ENCODE peak calls at places on chromosomes 11 and 22, in ten cellular contexts. One of them, this sample, is unnamed.

GRCh38 chr11:123255909-123256308 is 60.9 kb upstream of the CLMP start:
- DNase-seq in fibroblast of mammary gland: no peak
- DNase-seq in pancreas: no peak
- DNase-seq in cardiac muscle cell: peak; percentile 42
- DNase-seq in OCI-LY7: no peak
- DNase-seq in body of pancreas: no peak
- DNase-seq in astrocyte of the cerebellum: no peak
- DNase-seq in tibial nerve: no peak
- DNase-seq in prostate gland: no peak
- DNase-seq in astrocyte of the spinal cord: no peak
- DNase-seq in this sample: no peak

GRCh38 chr22:24302591-24302990 is 32.0 kb downstream of the SPECC1L start:
- DNase-seq in fibroblast of mammary gland: no peak
- DNase-seq in pancreas: no peak
- DNase-seq in cardiac muscle cell: no peak
- DNase-seq in OCI-LY7: no peak
- DNase-seq in body of pancreas: no peak
- DNase-seq in astrocyte of the cerebellum: no peak
- DNase-seq in tibial nerve: no peak
- DNase-seq in prostate gland: peak; percentile 29
- DNase-seq in astrocyte of the spinal cord: no peak
- DNase-seq in this sample: no peak

GRCh38 chr11:17015639-17016125 is 1.5 kb upstream of the PLEKHA7 start:
- DNase-seq in fibroblast of mammary gland: peak; percentile 42
- DNase-seq in pancreas: no peak
- DNase-seq in cardiac muscle cell: peak; percentile 24
- DNase-seq in OCI-LY7: no peak
- DNase-seq in body of pancreas: peak; percentile 68
- DNase-seq in astrocyte of the cerebellum: no peak
- DNase-seq in tibial nerve: no peak
- DNase-seq in prostate gland: no peak
- DNase-seq in astrocyte of the spinal cord: peak; percentile 10
- DNase-seq in this sample: no peak

GRCh38 chr11:36385121-36385530 is 89.0 kb downstream of the PRR5L start:
- DNase-seq in fibroblast of mammary gland: peak; percentile 85
- DNase-seq in pancreas: no peak
- DNase-seq in cardiac muscle cell: peak; percentile 21
- DNase-seq in OCI-LY7: no peak
- DNase-seq in body of pancreas: no peak
- DNase-seq in astrocyte of the cerebellum: peak; percentile 50
- DNase-seq in tibial nerve: no peak
- DNase-seq in prostate gland: no peak
- DNase-seq in astrocyte of the spinal cord: peak; percentile 84
- DNase-seq in this sample: peak; percentile 37

GRCh38 chr22:20634560-20635226 is 127.3 kb downstream of the MED15 start:
- DNase-seq in fibroblast of mammary gland: no peak
- DNase-seq in pancreas: no peak
- DNase-seq in cardiac muscle cell: no peak
- DNase-seq in OCI-LY7: no peak
- DNase-seq in body of pancreas: no peak
- DNase-seq in astrocyte of the cerebellum: no peak
- DNase-seq in tibial nerve: no peak
- DNase-seq in prostate gland: no peak
- DNase-seq in astrocyte of the spinal cord: no peak
- DNase-seq in this sample: no peak

GRCh38 chr22:21009638-21010425 is 5.1 kb upstream of the P2RX6 start:
- DNase-seq in fibroblast of mammary gland: peak; percentile 49
- DNase-seq in pancreas: peak; percentile 51
- DNase-seq in cardiac muscle cell: peak; percentile 63
- DNase-seq in OCI-LY7: peak; percentile 62
- DNase-seq in body of pancreas: peak; percentile 56
- DNase-seq in astrocyte of the cerebellum: peak; percentile 23
- DNase-seq in tibial nerve: no peak
- DNase-seq in prostate gland: peak; percentile 16
- DNase-seq in astrocyte of the spinal cord: peak; percentile 51
- DNase-seq in this sample: peak; percentile 55

GRCh38 chr11:47244664-47245350 is 3.8 kb downstream of the ACP2 start:
- DNase-seq in fibroblast of mammary gland: no peak
- DNase-seq in pancreas: no peak
- DNase-seq in cardiac muscle cell: no peak
- DNase-seq in OCI-LY7: no peak
- DNase-seq in body of pancreas: peak; percentile 53
- DNase-seq in astrocyte of the cerebellum: no peak
- DNase-seq in tibial nerve: no peak
- DNase-seq in prostate gland: no peak
- DNase-seq in astrocyte of the spinal cord: no peak
- DNase-seq in this sample: no peak

GRCh38 chr11:112958670-112959069 is 2.5 kb upstream of the NCAM1 start:
- DNase-seq in fibroblast of mammary gland: no peak
- DNase-seq in pancreas: no peak
- DNase-seq in cardiac muscle cell: peak; percentile 66
- DNase-seq in OCI-LY7: no peak
- DNase-seq in body of pancreas: no peak
- DNase-seq in astrocyte of the cerebellum: no peak
- DNase-seq in tibial nerve: no peak
- DNase-seq in prostate gland: no peak
- DNase-seq in astrocyte of the spinal cord: no peak
- DNase-seq in this sample: no peak

GRCh38 chr11:62157603-62158002 is 32.4 kb upstream of the SCGB1D1 start:
- DNase-seq in fibroblast of mammary gland: no peak
- DNase-seq in pancreas: no peak
- DNase-seq in cardiac muscle cell: no peak
- DNase-seq in OCI-LY7: no peak
- DNase-seq in body of pancreas: no peak
- DNase-seq in astrocyte of the cerebellum: no peak
- DNase-seq in tibial nerve: no peak
- DNase-seq in prostate gland: no peak
- DNase-seq in astrocyte of the spinal cord: no peak
- DNase-seq in this sample: no peak

GRCh38 chr11:118156531-118157185 is 4.0 kb upstream of the SCN4B start:
- DNase-seq in fibroblast of mammary gland: no peak
- DNase-seq in pancreas: no peak
- DNase-seq in cardiac muscle cell: no peak
- DNase-seq in OCI-LY7: no peak
- DNase-seq in body of pancreas: no peak
- DNase-seq in astrocyte of the cerebellum: no peak
- DNase-seq in tibial nerve: no peak
- DNase-seq in prostate gland: no peak
- DNase-seq in astrocyte of the spinal cord: no peak
- DNase-seq in this sample: peak; percentile 66

GRCh38 chr22:30892731-30893221 is 75.8 kb downstream of the MORC2 start:
- DNase-seq in fibroblast of mammary gland: no peak
- DNase-seq in pancreas: peak; percentile 12
- DNase-seq in cardiac muscle cell: no peak
- DNase-seq in OCI-LY7: no peak
- DNase-seq in body of pancreas: no peak
- DNase-seq in astrocyte of the cerebellum: no peak
- DNase-seq in tibial nerve: no peak
- DNase-seq in prostate gland: no peak
- DNase-seq in astrocyte of the spinal cord: no peak
- DNase-seq in this sample: no peak

GRCh38 chr11:26227883-26228502 is 103.9 kb upstream of the ANO3 start:
- DNase-seq in fibroblast of mammary gland: no peak
- DNase-seq in pancreas: no peak
- DNase-seq in cardiac muscle cell: no peak
- DNase-seq in OCI-LY7: peak; percentile 7
- DNase-seq in body of pancreas: no peak
- DNase-seq in astrocyte of the cerebellum: no peak
- DNase-seq in tibial nerve: no peak
- DNase-seq in prostate gland: no peak
- DNase-seq in astrocyte of the spinal cord: no peak
- DNase-seq in this sample: no peak

GRCh38 chr11:97367406-97368083 is 977.7 kb downstream of the JRKL start:
- DNase-seq in fibroblast of mammary gland: no peak
- DNase-seq in pancreas: no peak
- DNase-seq in cardiac muscle cell: no peak
- DNase-seq in OCI-LY7: no peak
- DNase-seq in body of pancreas: no peak
- DNase-seq in astrocyte of the cerebellum: no peak
- DNase-seq in tibial nerve: no peak
- DNase-seq in prostate gland: no peak
- DNase-seq in astrocyte of the spinal cord: no peak
- DNase-seq in this sample: no peak

GRCh38 chr11:12122083-12122482 is 11.7 kb downstream of the MICAL2 start:
- DNase-seq in fibroblast of mammary gland: no peak
- DNase-seq in pancreas: no peak
- DNase-seq in cardiac muscle cell: no peak
- DNase-seq in OCI-LY7: no peak
- DNase-seq in body of pancreas: peak; percentile 54
- DNase-seq in astrocyte of the cerebellum: no peak
- DNase-seq in tibial nerve: no peak
- DNase-seq in prostate gland: no peak
- DNase-seq in astrocyte of the spinal cord: no peak
- DNase-seq in this sample: peak; percentile 21

GRCh38 chr11:128757235-128757711 is 63.4 kb downstream of the FLI1 start:
- DNase-seq in fibroblast of mammary gland: peak; percentile 34
- DNase-seq in pancreas: no peak
- DNase-seq in cardiac muscle cell: peak; percentile 71
- DNase-seq in OCI-LY7: peak; percentile 88
- DNase-seq in body of pancreas: peak; percentile 60
- DNase-seq in astrocyte of the cerebellum: no peak
- DNase-seq in tibial nerve: peak; percentile 27
- DNase-seq in prostate gland: no peak
- DNase-seq in astrocyte of the spinal cord: peak; percentile 29
- DNase-seq in this sample: peak; percentile 88

GRCh38 chr11:27485930-27486773 is 13.6 kb upstream of the LGR4 start:
- DNase-seq in fibroblast of mammary gland: peak; percentile 67
- DNase-seq in pancreas: no peak
- DNase-seq in cardiac muscle cell: peak; percentile 76
- DNase-seq in OCI-LY7: peak; percentile 61
- DNase-seq in body of pancreas: peak; percentile 63
- DNase-seq in astrocyte of the cerebellum: peak; percentile 69
- DNase-seq in tibial nerve: peak; percentile 83
- DNase-seq in prostate gland: peak; percentile 59
- DNase-seq in astrocyte of the spinal cord: peak; percentile 75
- DNase-seq in this sample: peak; percentile 47

DNA sequence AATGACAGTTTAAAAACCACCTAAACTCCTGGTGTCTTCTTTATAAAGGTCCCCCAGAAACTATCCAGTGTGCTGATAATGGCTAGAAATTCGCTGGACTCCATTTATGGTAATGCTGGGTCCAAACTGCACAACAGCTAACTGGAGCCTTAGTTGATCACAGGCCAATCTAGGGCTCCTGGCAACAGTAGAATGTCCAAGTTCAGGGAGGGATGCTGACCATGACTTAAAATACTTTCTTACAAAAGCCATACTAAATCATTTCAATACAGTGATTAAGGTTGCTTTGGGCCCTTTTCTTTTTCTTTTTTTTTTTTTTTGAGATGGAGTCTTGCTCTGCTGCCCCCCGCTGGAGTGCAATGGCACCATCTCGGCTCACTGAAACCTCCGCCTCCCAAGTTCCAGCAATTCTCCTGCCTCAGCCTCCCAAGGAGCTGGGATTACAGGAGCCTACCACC is 14.5 kb upstream of the GAB2 start:
- DNase-seq in fibroblast of mammary gland: peak; percentile 39
- DNase-seq in pancreas: no peak
- DNase-seq in cardiac muscle cell: peak; percentile 51
- DNase-seq in OCI-LY7: no peak
- DNase-seq in body of pancreas: no peak
- DNase-seq in astrocyte of the cerebellum: no peak
- DNase-seq in tibial nerve: no peak
- DNase-seq in prostate gland: no peak
- DNase-seq in astrocyte of the spinal cord: no peak
- DNase-seq in this sample: peak; percentile 17
- TF ChIP-seq CTCF in fibroblast of mammary gland: peak; percentile 46
- TF ChIP-seq CTCF in pancreas: no peak
- TF ChIP-seq CTCF in cardiac muscle cell: peak; percentile 65
- TF ChIP-seq CTCF in OCI-LY7: peak; percentile 71
- TF ChIP-seq CTCF in body of pancreas: peak; percentile 29
- TF ChIP-seq CTCF in astrocyte of the cerebellum: peak; percentile 53
- TF ChIP-seq CTCF in tibial nerve: no peak
- TF ChIP-seq CTCF in prostate gland: no peak
- TF ChIP-seq CTCF in astrocyte of the spinal cord: peak; percentile 53
- TF ChIP-seq CTCF in this sample: peak; percentile 54

DNA sequence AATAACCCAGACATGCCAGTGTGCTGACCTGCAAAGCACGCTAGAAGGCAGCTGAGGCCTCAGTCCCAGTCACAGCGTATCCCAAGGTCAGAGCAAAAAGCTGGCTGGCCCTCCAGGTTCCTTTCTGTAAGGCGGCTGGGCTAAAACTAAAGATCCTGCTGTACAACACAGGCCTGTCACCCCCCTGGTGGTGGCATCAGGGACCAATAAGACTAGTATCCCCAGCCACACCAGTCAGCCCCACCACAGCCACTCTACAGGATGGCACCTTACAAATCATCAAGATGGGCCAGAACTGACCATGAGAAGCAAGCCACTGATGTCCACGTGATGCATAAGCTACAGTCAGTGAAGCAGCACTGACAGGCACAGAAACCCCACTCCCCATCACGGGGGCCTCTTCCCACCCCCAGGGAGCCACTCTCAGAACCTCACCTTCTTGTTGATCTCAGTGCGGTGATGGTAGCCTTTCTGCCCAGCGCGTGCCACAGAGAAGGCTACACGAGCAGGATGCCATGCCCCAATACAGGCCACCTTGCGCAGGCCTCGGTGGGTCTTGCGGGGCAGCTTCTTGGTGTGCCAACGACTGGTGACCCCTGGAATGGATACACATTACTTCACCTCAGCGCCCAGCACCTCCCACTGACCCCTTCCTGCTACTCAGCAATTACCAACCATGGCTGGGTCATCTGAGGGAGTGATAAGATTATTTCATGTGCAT is 5.0 kb downstream of the RPL3 start:
- DNase-seq in fibroblast of mammary gland: no peak
- DNase-seq in pancreas: no peak
- DNase-seq in cardiac muscle cell: no peak
- DNase-seq in OCI-LY7: no peak
- DNase-seq in body of pancreas: no peak
- DNase-seq in astrocyte of the cerebellum: no peak
- DNase-seq in tibial nerve: no peak
- DNase-seq in prostate gland: no peak
- DNase-seq in astrocyte of the spinal cord: no peak
- DNase-seq in this sample: peak; percentile 36
- TF ChIP-seq CTCF in fibroblast of mammary gland: no peak
- TF ChIP-seq CTCF in pancreas: no peak
- TF ChIP-seq CTCF in cardiac muscle cell: peak; percentile 19
- TF ChIP-seq CTCF in OCI-LY7: peak; percentile 30
- TF ChIP-seq CTCF in body of pancreas: no peak
- TF ChIP-seq CTCF in astrocyte of the cerebellum: no peak
- TF ChIP-seq CTCF in tibial nerve: no peak
- TF ChIP-seq CTCF in prostate gland: no peak
- TF ChIP-seq CTCF in astrocyte of the spinal cord: peak; percentile 5
- TF ChIP-seq CTCF in this sample: no peak

GRCh38 chr11:66336234-66337102 is at the start of gene RIN1:
- DNase-seq in fibroblast of mammary gland: peak; percentile 100
- DNase-seq in pancreas: no peak
- DNase-seq in cardiac muscle cell: peak; percentile 96
- DNase-seq in OCI-LY7: peak; percentile 39
- DNase-seq in body of pancreas: peak; percentile 75
- DNase-seq in astrocyte of the cerebellum: peak; percentile 94
- DNase-seq in tibial nerve: no peak
- DNase-seq in prostate gland: no peak
- DNase-seq in astrocyte of the spinal cord: peak; percentile 99
- DNase-seq in this sample: peak; percentile 91
- TF ChIP-seq CTCF in fibroblast of mammary gland: peak; percentile 27
- TF ChIP-seq CTCF in pancreas: no peak
- TF ChIP-seq CTCF in cardiac muscle cell: peak; percentile 45
- TF ChIP-seq CTCF in OCI-LY7: peak; percentile 61
- TF ChIP-seq CTCF in body of pancreas: no peak
- TF ChIP-seq CTCF in astrocyte of the cerebellum: peak; percentile 29
- TF ChIP-seq CTCF in tibial nerve: peak; percentile 48
- TF ChIP-seq CTCF in prostate gland: no peak
- TF ChIP-seq CTCF in astrocyte of the spinal cord: peak; percentile 21
- TF ChIP-seq CTCF in this sample: no peak

GRCh38 chr11:50423208-50423607 is 390.5 kb downstream of the OR4C45 start:
- DNase-seq in fibroblast of mammary gland: no peak
- DNase-seq in pancreas: no peak
- DNase-seq in cardiac muscle cell: no peak
- DNase-seq in OCI-LY7: no peak
- DNase-seq in body of pancreas: no peak
- DNase-seq in astrocyte of the cerebellum: no peak
- DNase-seq in tibial nerve: no peak
- DNase-seq in prostate gland: no peak
- DNase-seq in astrocyte of the spinal cord: no peak
- DNase-seq in this sample: no peak
- TF ChIP-seq CTCF in fibroblast of mammary gland: no peak
- TF ChIP-seq CTCF in pancreas: no peak
- TF ChIP-seq CTCF in cardiac muscle cell: no peak
- TF ChIP-seq CTCF in OCI-LY7: peak; percentile 26
- TF ChIP-seq CTCF in body of pancreas: no peak
- TF ChIP-seq CTCF in astrocyte of the cerebellum: no peak
- TF ChIP-seq CTCF in tibial nerve: no peak
- TF ChIP-seq CTCF in prostate gland: no peak
- TF ChIP-seq CTCF in astrocyte of the spinal cord: no peak
- TF ChIP-seq CTCF in this sample: no peak

This sample was measured in activated CD8-positive, alpha-beta T cell treated with anti-CD3 and anti-CD28 coated beads for 36 hours.